ENCODE peak calls at places on chromosomes 5 and 9, in seven cellular contexts. P, H, K, X, V, N and U are unnamed samples. For H3K27me3, the result is how much of the 10 kb centered on the place peaks cover.

GRCh38 chr5:150627731-150628545 is 12.5 kb upstream of the SYNPO start:
- DNase-seq in P (no peak), H (peak), K (no peak), X (peak), V (peak), N (peak), U (no peak)

GRCh38 chr5:132480546-132481242 is 9.9 kb downstream of the IRF1 start:
- DNase-seq in P (no peak), H (peak), K (no peak), X (no peak), V (no peak), N (no peak), U (no peak)

GRCh38 chr5:57171818-57172465 is 1.9 kb upstream of the GPBP1 start:
- DNase-seq in P (peak), H (no peak), K (no peak), X (no peak), V (no peak), N (no peak), U (no peak)

GRCh38 chr9:132990781-132991180 is 12.3 kb downstream of the GFI1B start:
- DNase-seq in P (no peak), H (no peak), K (no peak), X (no peak), V (no peak), N (no peak), U (no peak)

GRCh38 chr5:134374234-134374633 is 2.9 kb downstream of the UBE2B start:
- DNase-seq in P (no peak), H (no peak), K (no peak), X (no peak), V (no peak), N (no peak), U (no peak)

GRCh38 chr5:43075319-43076293 is 35.5 kb upstream of the ANXA2R start:
- DNase-seq in P (no peak), H (peak), K (peak), X (peak), V (peak), N (no peak), U (no peak)

GRCh38 chr9:312596-313320 is 98.1 kb downstream of the DOCK8 start:
- DNase-seq in P (no peak), H (no peak), K (no peak), X (no peak), V (no peak), N (no peak), U (no peak)

GRCh38 chr9:8356406-8356805 is 556.8 kb upstream of the DMAC1 start:
- DNase-seq in P (no peak), H (no peak), K (no peak), X (no peak), V (no peak), N (no peak), U (no peak)

GRCh38 chr5:43555895-43556606 is 826 bp downstream of the PAIP1 start:
- DNase-seq in P (peak), H (peak), K (peak), X (peak), V (peak), N (peak), U (no peak)

GRCh38 chr9:81374881-81375280 is 314.5 kb downstream of the TLE1 start:
- DNase-seq in P (no peak), H (no peak), K (no peak), X (no peak), V (no peak), N (peak), U (no peak)

GRCh38 chr9:37902804-37903580 is 935 bp downstream of the SLC25A51 start:
- DNase-seq in P (no peak), H (no peak), K (no peak), X (no peak), V (peak), N (peak), U (no peak)

GRCh38 chr9:133493845-133494540 is 15.1 kb upstream of the SLC2A6 start:
- DNase-seq in P (no peak), H (no peak), K (no peak), X (peak), V (no peak), N (no peak), U (no peak)

GRCh38 chr9:68997676-68998075 is 16.2 kb downstream of the PRKACG start:
- DNase-seq in P (no peak), H (no peak), K (no peak), X (no peak), V (no peak), N (no peak), U (no peak)

GRCh38 chr9:15211160-15211993 is 95.6 kb downstream of the TTC39B start:
- DNase-seq in P (peak), H (peak), K (no peak), X (no peak), V (peak), N (peak), U (peak)

GRCh38 chr5:175003531-175003930 is 279.1 kb downstream of the MSX2 start:
- DNase-seq in P (no peak), H (no peak), K (no peak), X (no peak), V (no peak), N (no peak), U (no peak)

GRCh38 chr9:34253460-34253837 is 74.6 kb downstream of the UBAP1 start:
- DNase-seq in P (no peak), H (peak), K (peak), X (no peak), V (no peak), N (no peak), U (no peak)

GRCh38 chr5:36531401-36531800 is 75.0 kb upstream of the SLC1A3 start:
- DNase-seq in P (no peak), H (no peak), K (no peak), X (no peak), V (no peak), N (no peak), U (no peak)

GRCh38 chr5:32543291-32543690 is 42.1 kb upstream of the SUB1 start:
- DNase-seq in P (no peak), H (no peak), K (no peak), X (no peak), V (no peak), N (peak), U (no peak)

GRCh38 chr5:136087961-136088871 is 44.4 kb upstream of the SMAD5 start:
- DNase-seq in P (peak), H (peak), K (peak), X (peak), V (peak), N (peak), U (no peak)

GRCh38 chr9:99851028-99851822 is 29.5 kb downstream of the NR4A3 start:
- DNase-seq in P (no peak), H (no peak), K (no peak), X (no peak), V (no peak), N (no peak), U (no peak)

GRCh38 chr5:143898381-143898780 is 86.4 kb downstream of the HMHB1 start:
- DNase-seq in P (no peak), H (no peak), K (no peak), X (no peak), V (no peak), N (no peak), U (no peak)

GRCh38 chr9:134770972-134771971 is 109.3 kb upstream of the FCN2 start:
- DNase-seq in P (no peak), H (no peak), K (peak), X (no peak), V (no peak), N (no peak), U (no peak)

GRCh38 chr5:149438711-149439132 is 59.6 kb upstream of the IL17B start:
- DNase-seq in P (no peak), H (no peak), K (no peak), X (no peak), V (no peak), N (no peak), U (no peak)

GRCh38 chr5:132546108-132546507 is 2.8 kb upstream of the IL5 start:
- DNase-seq in P (no peak), H (no peak), K (no peak), X (no peak), V (no peak), N (no peak), U (no peak)

GRCh38 chr5:51651889-51652288 is 268.6 kb downstream of the ISL1 start:
- DNase-seq in P (no peak), H (no peak), K (no peak), X (no peak), V (no peak), N (peak), U (peak)

GRCh38 chr5:163649522-163649921 is 144.1 kb downstream of the MAT2B start:
- DNase-seq in P (no peak), H (no peak), K (no peak), X (no peak), V (no peak), N (peak), U (no peak)

GRCh38 chr9:22446589-22446949 is at the start of gene DMRTA1:
- DNase-seq in P (peak), H (peak), K (peak), X (peak), V (peak), N (peak), U (no peak)

GRCh38 chr9:123049589-123050222 is 16.2 kb downstream of the GPR21 start:
- DNase-seq in P (peak), H (no peak), K (no peak), X (no peak), V (no peak), N (peak), U (no peak)

GRCh38 chr9:109507421-109507838 is 9.3 kb upstream of the PTPN3 start:
- DNase-seq in P (no peak), H (no peak), K (no peak), X (peak), V (peak), N (peak), U (peak)

GRCh38 chr9:90141723-90142122 is 500.9 kb downstream of the DIRAS2 start:
- DNase-seq in P (no peak), H (no peak), K (no peak), X (no peak), V (no peak), N (no peak), U (no peak)

GRCh38 chr5:40560470-40560869 is 119.2 kb upstream of the PTGER4 start:
- DNase-seq in P (no peak), H (no peak), K (no peak), X (no peak), V (no peak), N (no peak), U (no peak)

GRCh38 chr5:93381057-93381456 is 200.0 kb downstream of the NR2F1-AS1 start:
- DNase-seq in P (no peak), H (no peak), K (no peak), X (no peak), V (no peak), N (peak), U (no peak)

GRCh38 chr9:77158772-77159513 is 18.4 kb upstream of the VPS13A start:
- DNase-seq in P (no peak), H (no peak), K (no peak), X (no peak), V (no peak), N (peak), U (no peak)

GRCh38 chr9:15697459-15697858 is 144.6 kb downstream of the CCDC171 start:
- DNase-seq in P (no peak), H (no peak), K (no peak), X (no peak), V (no peak), N (peak), U (peak)

GRCh38 chr9:132341177-132341840 is 13.5 kb downstream of the SETX start:
- DNase-seq in P (no peak), H (no peak), K (no peak), X (no peak), V (no peak), N (no peak), U (no peak)

DNA sequence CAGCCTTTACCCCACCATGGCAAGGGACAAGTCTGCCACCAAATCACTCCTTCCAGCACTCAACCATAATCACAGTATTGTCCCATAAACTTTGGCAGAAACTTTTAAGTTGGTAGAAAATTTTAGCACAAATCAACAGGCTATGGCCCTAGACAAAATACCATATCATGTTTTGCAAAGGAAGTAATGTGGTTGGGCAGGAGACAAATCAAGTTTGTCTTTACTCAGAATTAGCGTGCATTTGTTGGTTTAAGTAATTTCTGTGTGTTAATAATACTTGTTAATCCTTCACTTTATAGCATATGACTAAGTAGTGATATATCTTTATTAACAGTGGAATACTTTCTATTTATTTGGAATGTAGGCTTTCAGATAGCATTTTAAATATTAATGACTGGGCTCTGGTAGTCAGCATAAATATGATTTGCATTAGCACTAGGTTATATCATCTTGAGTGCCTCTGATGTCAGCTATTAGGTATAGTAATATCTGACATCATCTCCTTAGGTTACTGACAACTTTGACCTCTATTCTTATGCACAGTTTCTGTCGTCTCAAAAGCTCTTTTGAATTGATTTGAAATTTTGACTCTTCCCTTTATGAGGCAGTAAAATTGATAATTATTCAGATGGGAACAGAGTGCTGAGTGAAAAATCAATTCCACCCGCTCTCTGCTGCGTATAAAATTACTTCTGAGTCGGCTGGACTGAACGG is 40.2 kb upstream of the TLX3 start:
- DNase-seq in P (no peak), H (no peak), K (no peak), X (no peak), V (no peak), N (no peak), U (no peak)
- H3K4me3 ChIP-seq in P (no peak), H (no peak), K (no peak), X (no peak), V (no peak), N (no peak), U (no peak)

DNA sequence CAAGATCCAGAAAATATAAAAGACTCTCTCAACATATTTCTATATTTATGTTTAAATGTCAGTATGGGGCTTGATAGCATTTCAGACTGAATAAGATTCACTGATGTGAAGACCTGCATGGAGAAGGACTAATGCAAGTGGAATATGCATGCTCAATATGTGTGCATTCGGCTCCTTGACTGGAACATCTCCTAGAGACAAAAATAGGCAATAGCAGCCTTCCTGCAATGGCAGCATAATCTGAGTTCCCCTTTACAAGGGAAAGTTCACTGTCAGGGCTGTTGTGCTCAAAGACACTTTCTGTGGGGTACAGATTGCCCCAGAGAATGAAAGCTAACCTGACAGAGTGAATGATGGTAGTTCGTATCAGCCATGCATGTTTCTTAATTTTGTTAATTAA is 42.4 kb downstream of the STARD4 start:
- DNase-seq in P (no peak), H (no peak), K (no peak), X (no peak), V (no peak), N (no peak), U (no peak)
- TF ChIP-seq CTCF in P (no peak), H (no peak), K (no peak), X (no peak), V (no peak), N (no peak), U (no peak)

GRCh38 chr9:136190237-136190601 is 14.7 kb downstream of the LHX3 start:
- DNase-seq in P (no peak), H (no peak), K (no peak), X (no peak), V (no peak), N (no peak), U (no peak)

GRCh38 chr9:136189394-136190236 is 15.3 kb downstream of the LHX3 start:
- DNase-seq in P (no peak), H (no peak), K (no peak), X (no peak), V (no peak), N (no peak), U (no peak)

GRCh38 chr9:136187197-136187596 is 17.7 kb downstream of the LHX3 start:
- DNase-seq in P (no peak), H (no peak), K (no peak), X (no peak), V (no peak), N (no peak), U (no peak)

GRCh38 chr9:136186386-136186785 is 18.5 kb downstream of the LHX3 start:
- DNase-seq in P (no peak), H (no peak), K (no peak), X (no peak), V (no peak), N (no peak), U (no peak)

GRCh38 chr9:136187683-136188586 is 17.0 kb downstream of the LHX3 start:
- DNase-seq in P (no peak), H (peak), K (no peak), X (no peak), V (no peak), N (no peak), U (no peak)
- H3K27me3 ChIP-seq in P (under half), H (half or more), K (half or more), X (under half), V (under half), N (under half), U (under half)

GRCh38 chr5:160271396-160271795 is 41.0 kb downstream of the CCNJL start:
- DNase-seq in P (no peak), H (peak), K (no peak), X (no peak), V (no peak), N (no peak), U (no peak)
- H3K4me3 ChIP-seq in P (no peak), H (no peak), K (no peak), X (no peak), V (no peak), N (no peak), U (no peak)

GRCh38 chr9:13899924-13900323 is 414.0 kb downstream of the NFIB start:
- DNase-seq in P (no peak), H (peak), K (no peak), X (no peak), V (no peak), N (no peak), U (no peak)

GRCh38 chr9:13898957-13899356 is 415.0 kb downstream of the NFIB start:
- DNase-seq in P (no peak), H (peak), K (no peak), X (no peak), V (no peak), N (no peak), U (no peak)

GRCh38 chr9:13902286-13902685 is 411.7 kb downstream of the NFIB start:
- DNase-seq in P (no peak), H (no peak), K (no peak), X (no peak), V (no peak), N (no peak), U (no peak)

GRCh38 chr9:13900449-13900848 is 413.5 kb downstream of the NFIB start:
- DNase-seq in P (no peak), H (no peak), K (no peak), X (no peak), V (no peak), N (no peak), U (no peak)

GRCh38 chr9:13901176-13901575 is 412.8 kb downstream of the NFIB start:
- DNase-seq in P (no peak), H (no peak), K (no peak), X (no peak), V (no peak), N (no peak), U (no peak)
- TF ChIP-seq CTCF in P (no peak), H (no peak), K (no peak), X (no peak), V (no peak), N (no peak), U (no peak)

DNA sequence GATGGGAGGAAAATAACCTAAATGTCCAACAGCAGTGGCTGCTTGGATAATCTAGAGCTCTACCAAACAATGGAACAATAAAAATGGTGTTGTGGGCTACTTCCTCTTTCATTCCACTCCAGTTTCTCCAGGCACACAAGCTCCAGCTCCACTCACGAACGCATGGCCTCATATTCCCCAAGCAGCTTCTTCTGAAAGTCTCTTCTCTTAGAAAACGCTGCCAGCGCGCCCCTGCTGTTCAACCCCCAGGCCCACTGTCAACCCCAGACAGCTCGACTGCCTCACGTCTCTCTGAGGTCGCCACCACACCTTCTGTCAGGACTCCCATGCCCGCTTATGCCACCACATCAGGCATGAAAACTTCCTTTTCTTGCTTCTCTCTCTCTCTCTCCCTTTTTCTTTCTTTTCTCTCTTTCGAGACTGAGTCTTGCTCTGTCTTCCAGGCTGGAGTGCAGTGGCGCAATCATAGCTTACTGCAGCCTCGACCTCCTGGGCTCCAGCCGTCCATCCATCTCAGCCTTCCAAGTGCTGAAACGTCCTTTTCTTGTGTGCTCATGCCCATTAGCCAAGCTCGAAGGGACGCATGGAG is 16.2 kb downstream of the OR2V2 start:
- DNase-seq in P (no peak), H (no peak), K (no peak), X (no peak), V (no peak), N (no peak), U (no peak)
- H3K27me3 ChIP-seq in P (under half), H (half or more), K (under half), X (under half), V (under half), N (under half), U (under half)

DNA sequence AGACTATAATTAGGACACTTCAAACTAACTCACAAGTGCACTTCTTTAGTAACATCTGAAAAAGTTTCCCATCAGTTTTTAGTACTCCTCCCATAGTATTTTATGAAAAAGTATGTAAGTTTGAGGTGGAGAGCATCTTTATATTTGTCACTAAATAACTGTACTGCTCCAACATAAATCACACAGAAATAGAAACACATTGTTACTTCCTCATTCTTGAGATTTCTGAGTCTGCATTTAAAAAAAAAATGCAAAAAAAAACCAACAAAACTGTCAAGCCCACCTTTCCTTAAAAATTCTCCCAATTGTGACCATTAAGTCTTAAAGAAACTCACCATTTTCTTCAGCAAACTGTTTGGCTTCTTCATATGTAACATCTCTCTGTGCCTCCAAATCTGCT is 18.7 kb downstream of the RAB14 start:
- DNase-seq in P (no peak), H (no peak), K (no peak), X (no peak), V (no peak), N (no peak), U (no peak)
- H3K4me3 ChIP-seq in P (no peak), H (no peak), K (no peak), X (no peak), V (no peak), N (no peak), U (no peak)

GRCh38 chr9:111559000-111559610 is 34.1 kb downstream of the ZNF483 start:
- DNase-seq in P (no peak), H (no peak), K (no peak), X (no peak), V (no peak), N (peak), U (no peak)
- TF ChIP-seq CTCF in P (no peak), H (no peak), K (no peak), X (no peak), V (no peak), N (no peak), U (no peak)